ENCODE peak calls at places on chromosome 21, in six cellular contexts. N, U, T, Y, X and E are unnamed samples.

GRCh38 chr21:14358775-14359174 is 24.2 kb downstream of the HSPA13 start:
- DNase-seq in N (peak; percentile 20), Y (no peak), T (no peak), U (no peak), X (peak; percentile 27), E (no peak)

GRCh38 chr21:43986544-43987451 is 25.3 kb upstream of the TRAPPC10 start:
- DNase-seq in X (no peak), N (no peak), T (no peak), U (peak; percentile 10), Y (no peak), E (no peak)

GRCh38 chr21:21631961-21632360 is 633.8 kb downstream of the NCAM2 start:
- DNase-seq in Y (no peak), T (no peak), X (peak; percentile 31), N (peak; percentile 11), U (peak; percentile 39), E (no peak)

GRCh38 chr21:46455575-46456385 is 2.9 kb upstream of the DIP2A start:
- DNase-seq in T (no peak), X (peak; percentile 64), N (peak; percentile 93), Y (no peak), U (peak; percentile 46), E (no peak)

GRCh38 chr21:37819372-37819771 is 96.9 kb downstream of the KCNJ6 start:
- DNase-seq in X (no peak), Y (no peak), T (no peak), U (no peak), N (no peak), E (no peak)

GRCh38 chr21:44761747-44762208 is 39.8 kb downstream of the UBE2G2 start:
- DNase-seq in T (no peak), Y (no peak), N (no peak), U (no peak), X (no peak), E (no peak)

GRCh38 chr21:34833465-34833864 is 164.7 kb downstream of the CLIC6 start:
- DNase-seq in N (no peak), T (no peak), Y (no peak), U (no peak), X (no peak), E (no peak)

GRCh38 chr21:34938079-34938764 is 110.9 kb downstream of the RUNX1 start:
- DNase-seq in X (peak; percentile 44), Y (no peak), N (peak; percentile 33), U (no peak), T (no peak), E (no peak)

GRCh38 chr21:17416139-17416538 is 96.7 kb upstream of the CXADR start:
- DNase-seq in T (no peak), Y (no peak), U (no peak), N (peak; percentile 94), X (no peak), E (no peak)

GRCh38 chr21:44454747-44455523 is at the start of gene LRRC3:
- DNase-seq in T (peak; percentile 76), X (peak; percentile 86), N (peak; percentile 84), U (peak; percentile 95), Y (peak; percentile 3), E (peak; percentile 55)

GRCh38 chr21:44049182-44049581 is 37.1 kb downstream of the TRAPPC10 start:
- DNase-seq in T (no peak), Y (no peak), X (no peak), U (no peak), N (no peak), E (no peak)

GRCh38 chr21:25573409-25574206 is 33.7 kb downstream of the MRPL39 start:
- DNase-seq in X (peak; percentile 97), Y (peak; percentile 71), N (peak; percentile 81), U (no peak), T (peak; percentile 58), E (peak; percentile 94)

GRCh38 chr21:38289697-38290096 is 32.9 kb downstream of the KCNJ15 start:
- DNase-seq in U (peak; percentile 33), Y (no peak), X (peak; percentile 91), T (no peak), N (peak; percentile 99), E (no peak)

GRCh38 chr21:44596068-44596725 is 3.9 kb upstream of the KRTAP10-6 start:
- DNase-seq in X (peak; percentile 88), Y (no peak), U (no peak), N (no peak), T (no peak), E (no peak)

DNA sequence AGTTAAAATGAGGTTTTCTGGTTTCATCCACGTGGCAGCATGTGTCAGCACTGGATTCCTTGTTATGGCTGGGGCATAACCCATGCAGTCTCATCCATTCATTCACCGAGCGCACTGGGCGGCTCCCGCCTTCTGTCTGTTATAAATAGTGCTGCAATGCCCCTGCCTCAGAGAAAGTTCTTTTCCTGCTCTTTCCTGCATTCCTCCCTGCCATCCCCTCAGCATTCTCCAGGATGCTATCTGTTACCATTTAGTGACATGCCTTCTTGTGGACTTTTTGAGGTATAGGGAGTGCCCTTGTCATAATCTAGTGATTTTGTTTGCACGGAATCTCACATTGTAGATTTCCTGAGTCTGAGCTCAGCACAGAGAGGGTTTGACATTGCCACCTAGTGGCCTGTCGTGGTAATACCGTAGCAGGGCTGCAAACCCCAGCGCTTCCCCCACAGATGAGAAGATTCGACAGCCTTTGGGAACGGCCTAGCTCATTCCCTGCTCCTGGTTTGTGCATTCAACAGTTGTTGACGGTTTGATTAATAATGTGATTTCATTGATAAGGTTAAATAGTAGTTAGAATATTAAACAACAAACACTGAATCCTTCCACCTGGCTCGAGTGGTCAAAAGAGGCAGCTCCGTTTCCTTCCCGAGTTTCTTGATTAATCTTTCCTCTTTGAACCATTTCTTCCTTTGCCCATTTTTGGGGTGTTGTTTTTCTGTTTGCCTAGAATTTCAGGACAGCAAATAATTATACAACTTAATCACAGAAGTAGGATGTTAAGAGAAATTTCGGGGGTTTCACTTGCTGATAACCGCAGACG is 46.3 kb downstream of the UMODL1 start:
- DNase-seq in Y (peak; percentile 66), N (peak; percentile 82), X (peak; percentile 94), T (peak; percentile 72), U (peak; percentile 68), E (peak; percentile 80)
- H3K4me3 ChIP-seq in Y (no peak overlapping the region), N (peak overlapping the region; percentile 24), X (peak overlapping the region; percentile 14), T (peak overlapping the region; percentile 34), U (no peak overlapping the region), E (no peak overlapping the region)

GRCh38 chr21:28090546-28090945 is 902.1 kb downstream of the LTN1 start:
- DNase-seq in Y (no peak), T (no peak), N (no peak), U (no peak), X (no peak), E (no peak)
- H3K4me3 ChIP-seq in Y (no peak overlapping the region), T (no peak overlapping the region), N (no peak overlapping the region), U (peak overlapping the region; percentile 22), X (no peak overlapping the region), E (no peak overlapping the region)

DNA sequence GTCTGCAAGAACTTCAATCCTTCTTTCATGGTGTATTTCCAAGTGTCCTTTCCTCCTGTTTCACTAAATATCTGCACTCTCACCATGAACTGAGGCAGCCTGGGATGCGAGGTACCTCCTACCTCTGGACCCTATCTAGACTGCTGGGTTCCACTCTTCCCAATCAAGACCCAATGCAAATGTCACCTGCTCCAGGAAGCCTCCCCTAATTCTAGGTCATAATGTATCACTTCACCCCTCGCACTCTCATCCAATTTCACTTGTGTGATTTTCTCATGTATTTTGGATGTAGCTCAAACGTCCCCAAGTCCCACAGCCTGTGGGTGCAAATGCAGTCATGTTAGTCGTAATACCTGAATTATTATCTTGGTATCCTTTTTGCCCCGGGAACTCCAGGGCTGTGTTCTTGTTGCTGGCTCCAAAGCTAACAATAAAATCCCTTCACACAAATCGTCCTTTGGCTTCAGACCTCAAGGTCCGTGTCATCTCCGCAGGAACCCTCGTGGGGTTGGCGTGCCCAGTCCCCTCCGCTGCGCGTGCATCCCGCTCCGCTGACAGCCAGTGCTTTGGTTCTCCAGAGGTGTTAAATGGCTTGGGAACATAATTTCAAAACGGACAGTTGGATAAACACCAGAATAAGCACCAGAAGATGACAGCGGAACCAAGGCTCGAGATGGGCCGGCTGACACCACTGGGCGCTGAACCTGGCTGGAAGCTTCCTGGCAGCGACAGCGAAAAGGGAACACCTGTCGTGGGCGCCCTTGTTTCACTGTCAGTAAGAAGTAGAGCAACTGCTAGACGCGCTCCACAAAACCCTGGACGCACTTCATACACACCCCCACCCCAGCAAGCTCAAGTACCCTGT is 1.0 kb upstream of the BACH1 start:
- DNase-seq in T (no peak), Y (no peak), X (no peak), U (no peak), N (no peak), E (no peak)
- H3K4me3 ChIP-seq in T (no peak overlapping the region), Y (peak overlapping the region; percentile 82), X (peak overlapping the region; percentile 85), U (peak overlapping the region; percentile 68), N (peak overlapping the region; percentile 95), E (peak overlapping the region; percentile 47)

DNA sequence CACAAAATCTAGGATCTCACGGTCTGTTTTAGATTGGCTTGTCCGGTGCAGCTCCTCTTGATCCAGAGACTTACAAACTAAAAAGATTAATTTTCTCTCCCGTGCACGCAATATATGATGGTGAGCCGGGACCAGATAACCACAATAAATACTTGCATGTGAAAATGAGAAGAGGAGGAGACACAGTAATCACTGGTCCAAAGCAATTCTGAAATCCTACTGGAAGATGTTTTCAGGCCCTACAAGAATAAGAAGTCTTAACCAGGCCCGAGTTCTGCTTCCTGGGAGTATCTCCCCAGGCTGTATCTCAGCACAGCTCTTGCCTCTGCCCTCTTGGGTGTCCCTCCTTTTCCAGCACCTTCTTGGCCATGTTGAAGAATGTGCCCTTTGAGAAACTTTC is 1.0 kb upstream of the WDR4 start:
- DNase-seq in Y (no peak), X (no peak), T (no peak), U (no peak), N (no peak), E (no peak)
- H3K4me3 ChIP-seq in Y (peak overlapping the region; percentile 77), X (peak overlapping the region; percentile 78), T (peak overlapping the region; percentile 95), U (peak overlapping the region; percentile 100), N (peak overlapping the region; percentile 94), E (peak overlapping the region; percentile 97)

DNA sequence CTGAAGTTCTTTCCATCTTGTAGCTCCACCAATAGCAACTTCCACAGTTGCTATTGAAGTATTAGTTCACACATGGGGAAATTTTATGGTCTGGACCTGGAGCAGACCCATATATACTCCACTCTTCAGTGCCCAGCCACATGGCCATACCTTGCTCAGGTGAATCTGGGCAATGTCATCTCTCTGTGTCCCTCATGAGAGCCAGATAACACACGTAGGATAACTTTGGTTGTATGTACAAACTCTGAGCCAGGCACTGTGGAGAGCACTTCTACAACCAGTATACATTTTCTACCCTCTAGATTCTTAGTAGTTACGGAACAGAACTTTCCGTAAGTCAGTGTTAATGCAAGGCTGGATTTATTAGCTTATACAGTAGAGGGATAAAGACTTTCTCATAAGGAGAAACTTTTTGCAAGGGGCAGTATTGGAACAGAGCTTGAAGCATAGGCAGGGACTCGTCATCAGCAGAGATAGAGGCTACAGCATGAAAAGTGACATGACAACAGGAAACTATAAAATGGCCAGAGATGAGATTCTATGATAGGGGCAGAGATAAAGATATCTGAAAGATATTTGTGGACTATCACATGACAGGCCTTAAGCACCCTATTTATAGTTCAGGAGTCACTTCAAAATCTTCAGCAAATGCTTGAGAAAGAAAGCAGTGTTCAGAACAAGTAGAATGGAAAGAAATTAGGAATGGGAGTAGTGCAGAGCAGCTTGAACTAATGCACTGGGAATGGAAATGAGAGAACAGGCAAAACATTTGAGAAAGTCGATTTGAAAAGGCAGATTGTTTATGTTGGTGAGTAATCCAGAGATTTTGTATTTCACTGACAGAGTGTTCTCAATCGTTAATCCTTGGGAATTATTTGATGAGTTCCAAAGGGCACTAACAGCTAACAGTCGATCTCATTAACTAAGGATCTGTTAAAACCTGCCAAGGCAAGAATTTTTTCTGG is 481.8 kb downstream of the USP25 start:
- DNase-seq in U (no peak), N (peak; percentile 21), T (no peak), Y (no peak), X (no peak), E (no peak)
- H3K4me3 ChIP-seq in U (peak overlapping the region; percentile 9), N (no peak overlapping the region), T (no peak overlapping the region), Y (no peak overlapping the region), X (no peak overlapping the region), E (no peak overlapping the region)

GRCh38 chr21:32976791-32977190 is 48.9 kb upstream of the OLIG2 start:
- DNase-seq in N (no peak), T (no peak), U (no peak), Y (no peak), X (no peak), E (no peak)
- H3K4me3 ChIP-seq in N (no peak overlapping the region), T (no peak overlapping the region), U (no peak overlapping the region), Y (no peak overlapping the region), X (no peak overlapping the region), E (no peak overlapping the region)